ENCODE peak calls at places on chromosomes 7 and 10, in seven cellular contexts. One of them, this sample, is unnamed.

GRCh38 chr10:49831352-49832040 is 69.4 kb upstream of the OGDHL start:
- DNase-seq in GM12891: no peak
- DNase-seq in K562: no peak
- DNase-seq in HepG2: no peak
- DNase-seq in GM12878: no peak
- DNase-seq in SK-N-SH: no peak
- DNase-seq in H1: peak
- DNase-seq in this sample: no peak

GRCh38 chr10:97744405-97745035 is 7.6 kb downstream of the ZFYVE27 start:
- DNase-seq in GM12891: no peak
- DNase-seq in H1: no peak
- DNase-seq in GM12878: no peak
- DNase-seq in HepG2: no peak
- DNase-seq in SK-N-SH: peak
- DNase-seq in K562: peak
- DNase-seq in this sample: no peak

GRCh38 chr10:72099054-72099921 is 10.9 kb upstream of the SPOCK2 start:
- DNase-seq in GM12891: no peak
- DNase-seq in H1: no peak
- DNase-seq in K562: peak
- DNase-seq in SK-N-SH: no peak
- DNase-seq in GM12878: no peak
- DNase-seq in HepG2: peak
- DNase-seq in this sample: no peak

GRCh38 chr7:98892609-98893008 is 14.3 kb downstream of the TRRAP start:
- DNase-seq in H1: no peak
- DNase-seq in K562: no peak
- DNase-seq in HepG2: no peak
- DNase-seq in GM12878: no peak
- DNase-seq in GM12891: no peak
- DNase-seq in SK-N-SH: no peak
- DNase-seq in this sample: no peak

GRCh38 chr7:98618786-98619185 is 1.7 kb downstream of the NPTX2 start:
- DNase-seq in GM12891: no peak
- DNase-seq in GM12878: no peak
- DNase-seq in HepG2: no peak
- DNase-seq in SK-N-SH: no peak
- DNase-seq in H1: no peak
- DNase-seq in K562: no peak
- DNase-seq in this sample: no peak

GRCh38 chr10:89363766-89364407 is 14.0 kb upstream of the IFIT1B start:
- DNase-seq in K562: no peak
- DNase-seq in H1: no peak
- DNase-seq in GM12891: no peak
- DNase-seq in GM12878: peak
- DNase-seq in SK-N-SH: no peak
- DNase-seq in HepG2: no peak
- DNase-seq in this sample: no peak

GRCh38 chr10:59865101-59865500 is 41.3 kb downstream of the CCDC6 start:
- DNase-seq in K562: peak
- DNase-seq in H1: peak
- DNase-seq in SK-N-SH: no peak
- DNase-seq in HepG2: peak
- DNase-seq in GM12878: no peak
- DNase-seq in GM12891: no peak
- DNase-seq in this sample: no peak

GRCh38 chr10:125795111-125795510 is 19.5 kb upstream of the MMP21 start:
- DNase-seq in SK-N-SH: no peak
- DNase-seq in GM12878: no peak
- DNase-seq in H1: no peak
- DNase-seq in GM12891: no peak
- DNase-seq in HepG2: no peak
- DNase-seq in K562: no peak
- DNase-seq in this sample: no peak

GRCh38 chr7:86407291-86407690 is 236.4 kb upstream of the GRM3 start:
- DNase-seq in GM12878: no peak
- DNase-seq in GM12891: no peak
- DNase-seq in K562: no peak
- DNase-seq in HepG2: no peak
- DNase-seq in H1: no peak
- DNase-seq in SK-N-SH: no peak
- DNase-seq in this sample: no peak

GRCh38 chr7:77353407-77353721 is 62.8 kb downstream of the GSAP start:
- DNase-seq in GM12891: no peak
- DNase-seq in H1: no peak
- DNase-seq in SK-N-SH: no peak
- DNase-seq in K562: no peak
- DNase-seq in HepG2: no peak
- DNase-seq in GM12878: no peak
- DNase-seq in this sample: no peak

GRCh38 chr7:220151-220841 is 27.9 kb downstream of the FAM20C start:
- DNase-seq in H1: no peak
- DNase-seq in HepG2: peak
- DNase-seq in K562: peak
- DNase-seq in GM12891: no peak
- DNase-seq in GM12878: no peak
- DNase-seq in SK-N-SH: peak
- DNase-seq in this sample: no peak

GRCh38 chr10:125521721-125522680 is 161.0 kb downstream of the TEX36 start:
- DNase-seq in K562: peak
- DNase-seq in HepG2: peak
- DNase-seq in GM12878: no peak
- DNase-seq in H1: peak
- DNase-seq in GM12891: peak
- DNase-seq in SK-N-SH: peak
- DNase-seq in this sample: peak

GRCh38 chr7:137656227-137656849 is 190.4 kb downstream of the DGKI start:
- DNase-seq in K562: peak
- DNase-seq in GM12878: peak
- DNase-seq in HepG2: peak
- DNase-seq in GM12891: peak
- DNase-seq in SK-N-SH: peak
- DNase-seq in H1: peak
- DNase-seq in this sample: peak

GRCh38 chr10:49538381-49539319 is at the start of gene ERCC6:
- DNase-seq in GM12878: peak
- DNase-seq in K562: peak
- DNase-seq in SK-N-SH: peak
- DNase-seq in GM12891: peak
- DNase-seq in HepG2: peak
- DNase-seq in H1: peak
- DNase-seq in this sample: peak

GRCh38 chr10:116120688-116121087 is 152.3 kb downstream of the GFRA1 start:
- DNase-seq in SK-N-SH: no peak
- DNase-seq in H1: peak
- DNase-seq in GM12891: no peak
- DNase-seq in HepG2: no peak
- DNase-seq in GM12878: no peak
- DNase-seq in K562: peak
- DNase-seq in this sample: no peak

GRCh38 chr7:55365103-55365679 is at the start of gene LANCL2:
- DNase-seq in K562: peak
- DNase-seq in GM12891: no peak
- DNase-seq in H1: no peak
- DNase-seq in GM12878: no peak
- DNase-seq in SK-N-SH: peak
- DNase-seq in HepG2: no peak
- DNase-seq in this sample: no peak

GRCh38 chr7:25944777-25945176 is 207.2 kb upstream of the NFE2L3 start:
- DNase-seq in HepG2: no peak
- DNase-seq in GM12878: no peak
- DNase-seq in GM12891: no peak
- DNase-seq in K562: no peak
- DNase-seq in SK-N-SH: no peak
- DNase-seq in H1: no peak
- DNase-seq in this sample: no peak
- TF ChIP-seq TAF1 in HepG2: no peak
- TF ChIP-seq TAF1 in GM12878: no peak
- TF ChIP-seq TAF1 in GM12891: no peak
- TF ChIP-seq TAF1 in K562: no peak
- TF ChIP-seq TAF1 in SK-N-SH: no peak
- TF ChIP-seq TAF1 in H1: no peak
- TF ChIP-seq TAF1 in this sample: no peak

GRCh38 chr10:131576341-131577177 is 265.0 kb upstream of the TCERG1L start:
- DNase-seq in SK-N-SH: no peak
- DNase-seq in HepG2: no peak
- DNase-seq in GM12878: no peak
- DNase-seq in K562: no peak
- DNase-seq in GM12891: no peak
- DNase-seq in H1: no peak
- DNase-seq in this sample: no peak

GRCh38 chr10:131573256-131574215 is 262.0 kb upstream of the TCERG1L start:
- DNase-seq in GM12891: no peak
- DNase-seq in H1: no peak
- DNase-seq in SK-N-SH: no peak
- DNase-seq in GM12878: no peak
- DNase-seq in HepG2: no peak
- DNase-seq in K562: no peak
- DNase-seq in this sample: no peak

GRCh38 chr10:131574707-131575430 is 263.3 kb upstream of the TCERG1L start:
- DNase-seq in GM12891: no peak
- DNase-seq in HepG2: no peak
- DNase-seq in GM12878: no peak
- DNase-seq in H1: no peak
- DNase-seq in K562: no peak
- DNase-seq in SK-N-SH: no peak
- DNase-seq in this sample: no peak

GRCh38 chr10:131575877-131576276 is 264.4 kb upstream of the TCERG1L start:
- DNase-seq in K562: no peak
- DNase-seq in GM12891: no peak
- DNase-seq in HepG2: no peak
- DNase-seq in GM12878: no peak
- DNase-seq in H1: no peak
- DNase-seq in SK-N-SH: no peak
- DNase-seq in this sample: no peak

DNA sequence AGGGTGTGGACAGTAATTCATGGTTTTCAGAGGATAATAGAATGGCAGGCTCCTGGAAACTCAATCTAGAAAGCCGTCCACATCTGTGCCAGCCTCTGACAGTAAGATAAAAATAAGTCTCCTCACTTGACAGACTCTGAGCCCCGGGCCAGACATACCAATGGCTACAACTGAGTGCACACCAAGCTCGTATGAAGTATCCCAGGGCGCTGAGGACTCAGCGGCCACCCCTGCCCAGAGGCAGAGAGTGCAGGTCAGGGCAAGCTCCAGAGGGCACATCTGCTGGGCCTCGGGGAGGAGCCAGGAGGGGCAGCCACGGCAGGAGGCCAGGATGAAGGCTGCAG is 262.8 kb upstream of the TCERG1L start:
- DNase-seq in SK-N-SH: no peak
- DNase-seq in GM12878: no peak
- DNase-seq in K562: no peak
- DNase-seq in GM12891: no peak
- DNase-seq in HepG2: no peak
- DNase-seq in H1: no peak
- DNase-seq in this sample: no peak
- TF ChIP-seq TAF1 in SK-N-SH: no peak
- TF ChIP-seq TAF1 in GM12878: no peak
- TF ChIP-seq TAF1 in K562: no peak
- TF ChIP-seq TAF1 in GM12891: no peak
- TF ChIP-seq TAF1 in HepG2: no peak
- TF ChIP-seq TAF1 in H1: no peak
- TF ChIP-seq TAF1 in this sample: no peak

DNA sequence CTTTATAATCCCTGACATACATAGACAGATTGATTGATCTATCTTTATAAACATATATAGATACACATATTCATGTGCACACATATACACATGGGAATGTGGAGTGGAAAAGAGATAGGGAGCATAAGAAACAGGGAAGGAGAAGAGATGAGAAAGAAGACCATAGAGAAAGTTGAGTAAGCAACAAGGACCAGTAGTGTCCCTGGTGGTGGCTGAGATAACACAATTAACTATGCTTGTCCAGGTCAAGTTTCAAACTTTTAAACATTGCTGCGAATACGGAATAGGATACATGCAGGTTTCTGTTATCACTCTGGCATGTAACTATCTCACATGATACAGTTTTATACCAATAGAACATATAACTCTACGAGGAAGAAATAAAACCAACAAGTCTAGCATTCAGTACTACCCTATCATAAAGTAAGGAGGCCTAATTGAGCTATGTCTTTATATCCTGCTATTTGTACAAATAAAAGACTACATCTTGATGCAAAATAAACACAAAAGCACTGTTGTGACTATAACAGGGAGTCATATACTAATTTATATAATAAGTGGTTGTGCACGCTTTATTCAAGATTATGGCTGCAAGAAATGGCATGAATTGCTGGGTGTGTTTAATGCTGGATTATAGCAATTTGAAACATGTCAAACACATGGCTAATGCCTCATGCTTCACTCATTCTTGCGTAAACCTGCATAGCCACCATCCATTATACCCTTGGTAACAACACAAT is 8.0 kb downstream of the FOXP2 start:
- DNase-seq in HepG2: no peak
- DNase-seq in SK-N-SH: no peak
- DNase-seq in GM12891: no peak
- DNase-seq in K562: no peak
- DNase-seq in GM12878: no peak
- DNase-seq in H1: no peak
- DNase-seq in this sample: no peak
- TF ChIP-seq TAF1 in HepG2: no peak
- TF ChIP-seq TAF1 in SK-N-SH: no peak
- TF ChIP-seq TAF1 in GM12891: no peak
- TF ChIP-seq TAF1 in K562: no peak
- TF ChIP-seq TAF1 in GM12878: no peak
- TF ChIP-seq TAF1 in H1: no peak
- TF ChIP-seq TAF1 in this sample: no peak

GRCh38 chr10:93357680-93358079 is 124.5 kb downstream of the MYOF start:
- DNase-seq in GM12878: no peak
- DNase-seq in K562: peak
- DNase-seq in HepG2: peak
- DNase-seq in GM12891: no peak
- DNase-seq in SK-N-SH: peak
- DNase-seq in H1: no peak
- DNase-seq in this sample: no peak

GRCh38 chr10:93356516-93356915 is 125.6 kb downstream of the MYOF start:
- DNase-seq in H1: no peak
- DNase-seq in GM12891: no peak
- DNase-seq in GM12878: no peak
- DNase-seq in K562: no peak
- DNase-seq in SK-N-SH: no peak
- DNase-seq in HepG2: no peak
- DNase-seq in this sample: no peak

DNA sequence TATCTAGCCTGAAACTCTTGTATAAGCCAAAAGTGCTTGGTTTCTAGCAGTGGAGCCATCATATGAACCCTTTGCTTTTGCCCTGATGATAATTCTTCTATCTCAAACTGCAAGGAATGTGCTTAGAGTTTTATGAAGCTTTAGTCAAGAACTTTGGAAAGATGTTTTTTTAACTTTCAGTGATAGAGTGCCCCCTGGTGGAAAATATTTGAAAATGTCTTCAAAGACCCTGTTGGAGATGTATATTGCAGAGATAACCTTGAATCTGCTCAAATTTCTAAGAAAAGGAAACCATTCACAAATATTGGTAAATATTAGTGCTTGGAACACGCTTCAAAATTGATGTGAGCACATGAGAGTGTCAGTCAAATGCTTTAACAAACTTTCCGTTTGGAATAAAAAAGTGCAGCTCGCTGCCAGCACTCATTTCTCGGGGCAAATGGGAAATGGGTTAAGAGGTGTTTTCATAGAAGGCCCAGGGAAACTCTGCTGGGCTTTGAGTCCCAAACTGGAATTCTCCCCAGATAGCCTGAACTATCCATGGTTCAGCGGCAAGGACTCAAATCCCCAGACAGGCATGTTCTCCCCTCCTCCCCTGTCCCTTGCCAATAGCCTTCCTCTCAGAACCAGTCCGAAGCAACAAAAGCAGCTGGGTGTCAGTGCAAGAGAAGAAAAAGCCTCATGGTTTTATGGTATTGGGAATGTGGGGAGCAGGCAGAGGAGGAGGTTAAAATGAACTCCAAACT is 129.3 kb downstream of the MYOF start:
- DNase-seq in GM12891: no peak
- DNase-seq in SK-N-SH: peak
- DNase-seq in GM12878: no peak
- DNase-seq in HepG2: peak
- DNase-seq in K562: peak
- DNase-seq in H1: no peak
- DNase-seq in this sample: no peak
- TF ChIP-seq TAF1 in GM12891: no peak
- TF ChIP-seq TAF1 in SK-N-SH: no peak
- TF ChIP-seq TAF1 in GM12878: no peak
- TF ChIP-seq TAF1 in HepG2: no peak
- TF ChIP-seq TAF1 in K562: no peak
- TF ChIP-seq TAF1 in H1: no peak
- TF ChIP-seq TAF1 in this sample: no peak